ENCODE peak calls at places on chromosome 22, in six cellular contexts. V is foreskin keratinocyte; N is stimulated activated naive CD8-positive, alpha-beta T cell treated with anti-CD3 and anti-CD28 coated beads, Interleukin-15, Interleukin-2, amounts not matched to agents 100 U/mL and 50 U/mL, for 24 hours; A is SK-N-SH treated with all-trans-retinoic acid at 6 μM for 48 hours; R is natural killer cell; J is GM23338. U is an unnamed sample.

GRCh38 chr22:36433318-36434231 is 45.8 kb upstream of the MYH9 start:
- ATAC-seq in J (peak), A (peak), R (no peak), V (no peak), N (no peak), U (no peak)

GRCh38 chr22:43263645-43264514 is 76.9 kb upstream of the TTLL12 start:
- ATAC-seq in A (peak), V (peak), N (peak), J (no peak), R (peak), U (peak)

GRCh38 chr22:46473021-46473779 is 64.2 kb downstream of the CELSR1 start:
- ATAC-seq in N (no peak), A (no peak), J (no peak), R (no peak), V (no peak), U (no peak)

GRCh38 chr22:21054714-21055563 is 9.2 kb downstream of the LRRC74B start:
- ATAC-seq in V (peak), R (no peak), N (no peak), J (no peak), A (no peak), U (peak)

GRCh38 chr22:33393432-33393831 is 335.3 kb upstream of the SYN3 start:
- ATAC-seq in N (no peak), A (no peak), V (no peak), R (no peak), J (no peak), U (no peak)

GRCh38 chr22:37154925-37155712 is 5.4 kb upstream of the IL2RB start:
- ATAC-seq in N (peak), J (no peak), V (no peak), A (no peak), R (no peak), U (peak)

GRCh38 chr22:30041881-30042280 is 38.4 kb upstream of the HORMAD2 start:
- ATAC-seq in R (no peak), A (no peak), J (no peak), N (no peak), V (no peak), U (no peak)

GRCh38 chr22:21937821-21938070 is 14.9 kb downstream of the PPM1F start:
- ATAC-seq in R (no peak), N (no peak), J (peak), V (peak), A (peak), U (peak)

GRCh38 chr22:28983190-28983589 is 78.4 kb downstream of the C22orf31 start:
- ATAC-seq in A (no peak), J (peak), V (peak), N (no peak), R (no peak), U (no peak)

GRCh38 chr22:28053871-28054621 is 135.0 kb upstream of the PITPNB start:
- ATAC-seq in R (no peak), A (no peak), V (no peak), J (no peak), N (no peak), U (no peak)

GRCh38 chr22:19016081-19016480 is 80.0 kb upstream of the PRODH start:
- ATAC-seq in J (no peak), V (no peak), A (no peak), N (no peak), R (no peak), U (no peak)

GRCh38 chr22:39520054-39520873 is at the start of gene ATF4:
- ATAC-seq in N (peak), A (peak), R (peak), J (peak), V (peak), U (peak)

GRCh38 chr22:21015051-21016006 is at the start of gene P2RX6:
- ATAC-seq in A (peak), N (no peak), V (peak), R (peak), J (no peak), U (peak)

U was measured in esophagus mucosa.